ENCODE peak calls at places on chromosomes 2 and 18, in five cellular contexts. A is IMR-90, C is body of pancreas, B is A549, Q is tibial nerve. J is an unnamed sample.

GRCh38 chr2:159542101-159542500 is 74.2 kb downstream of the BAZ2B start:
- DNase-seq in A (no peak), C (no peak), B (no peak), Q (no peak), J (no peak)

GRCh38 chr2:238231251-238231793 is 8.5 kb downstream of the HES6 start:
- DNase-seq in A (peak), C (peak), B (peak), Q (peak), J (no peak)

GRCh38 chr2:99821039-99821438 is 321.4 kb downstream of the AFF3 start:
- DNase-seq in A (no peak), C (no peak), B (no peak), Q (no peak), J (no peak)

GRCh38 chr2:75491129-75491753 is 69.5 kb downstream of the EVA1A start:
- DNase-seq in A (no peak), C (no peak), B (no peak), Q (no peak), J (no peak)

GRCh38 chr2:38301969-38302702 is 74.9 kb downstream of the ATL2 start:
- DNase-seq in A (no peak), C (no peak), B (no peak), Q (no peak), J (no peak)

GRCh38 chr2:31688282-31688681 is 107.5 kb upstream of the SRD5A2 start:
- DNase-seq in A (no peak), C (no peak), B (peak), Q (no peak), J (no peak)

GRCh38 chr2:128733450-128733849 is 414.8 kb upstream of the HS6ST1 start:
- DNase-seq in A (no peak), C (no peak), B (no peak), Q (no peak), J (no peak)

GRCh38 chr2:150548527-150548926 is 61.1 kb upstream of the RND3 start:
- DNase-seq in A (peak), C (no peak), B (peak), Q (no peak), J (peak)

GRCh38 chr2:11111811-11112425 is 43.3 kb upstream of the SLC66A3 start:
- DNase-seq in A (no peak), C (no peak), B (no peak), Q (no peak), J (no peak)

GRCh38 chr2:81266106-81266505 is 961.6 kb upstream of the LRRTM1 start:
- DNase-seq in A (no peak), C (no peak), B (no peak), Q (no peak), J (no peak)

GRCh38 chr2:163665817-163666216 is 70.0 kb downstream of the FIGN start:
- DNase-seq in A (peak), C (no peak), B (peak), Q (no peak), J (no peak)

GRCh38 chr2:46297546-46298271 is 502 bp downstream of the EPAS1 start:
- DNase-seq in A (no peak), C (peak), B (peak), Q (no peak), J (peak)

DNA sequence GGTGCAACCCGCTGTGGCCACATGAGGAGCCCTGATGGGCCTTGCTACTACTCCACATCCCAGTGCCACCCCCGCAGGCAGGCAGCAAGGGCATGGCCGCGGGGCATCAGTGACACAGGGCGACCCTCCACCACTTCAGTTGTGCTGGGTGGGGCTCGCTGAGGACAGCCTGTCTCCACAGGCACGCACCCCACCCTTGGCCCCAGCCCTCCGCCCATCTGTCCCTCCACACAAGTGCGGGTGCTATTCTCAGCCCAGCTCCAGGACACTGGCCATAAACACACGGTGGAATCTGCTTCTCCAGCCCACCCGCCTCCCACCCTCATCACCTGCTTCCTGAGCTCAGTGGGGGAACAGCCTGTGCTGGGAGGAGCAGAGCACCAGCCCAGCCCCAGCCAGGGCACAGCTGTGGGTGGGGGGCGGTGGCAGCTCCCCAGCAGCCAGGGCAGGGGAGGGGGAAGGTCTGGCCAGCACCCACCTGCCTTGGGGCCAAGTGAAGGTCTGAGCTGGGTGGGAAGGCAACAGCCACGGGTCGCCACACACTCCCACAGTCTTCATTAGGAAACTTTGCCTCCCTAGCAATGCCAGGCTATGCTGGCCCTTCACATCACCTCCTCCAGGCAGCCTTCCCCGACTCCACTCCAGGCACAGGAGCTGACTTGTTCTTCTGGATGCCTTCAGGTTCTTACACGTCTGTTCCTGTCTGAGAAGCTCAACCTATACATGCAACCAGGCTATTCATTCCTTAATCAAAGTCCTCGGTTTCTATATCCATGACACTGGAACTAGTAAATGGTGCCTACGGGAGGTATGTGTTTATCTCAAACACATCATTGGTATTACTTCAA is 16.4 kb downstream of the BIN1 start:
- DNase-seq in A (no peak), C (no peak), B (no peak), Q (no peak), J (no peak)
- TF ChIP-seq POLR2A in A (no peak), C (no peak), B (no peak), Q (no peak), J (no peak)

DNA sequence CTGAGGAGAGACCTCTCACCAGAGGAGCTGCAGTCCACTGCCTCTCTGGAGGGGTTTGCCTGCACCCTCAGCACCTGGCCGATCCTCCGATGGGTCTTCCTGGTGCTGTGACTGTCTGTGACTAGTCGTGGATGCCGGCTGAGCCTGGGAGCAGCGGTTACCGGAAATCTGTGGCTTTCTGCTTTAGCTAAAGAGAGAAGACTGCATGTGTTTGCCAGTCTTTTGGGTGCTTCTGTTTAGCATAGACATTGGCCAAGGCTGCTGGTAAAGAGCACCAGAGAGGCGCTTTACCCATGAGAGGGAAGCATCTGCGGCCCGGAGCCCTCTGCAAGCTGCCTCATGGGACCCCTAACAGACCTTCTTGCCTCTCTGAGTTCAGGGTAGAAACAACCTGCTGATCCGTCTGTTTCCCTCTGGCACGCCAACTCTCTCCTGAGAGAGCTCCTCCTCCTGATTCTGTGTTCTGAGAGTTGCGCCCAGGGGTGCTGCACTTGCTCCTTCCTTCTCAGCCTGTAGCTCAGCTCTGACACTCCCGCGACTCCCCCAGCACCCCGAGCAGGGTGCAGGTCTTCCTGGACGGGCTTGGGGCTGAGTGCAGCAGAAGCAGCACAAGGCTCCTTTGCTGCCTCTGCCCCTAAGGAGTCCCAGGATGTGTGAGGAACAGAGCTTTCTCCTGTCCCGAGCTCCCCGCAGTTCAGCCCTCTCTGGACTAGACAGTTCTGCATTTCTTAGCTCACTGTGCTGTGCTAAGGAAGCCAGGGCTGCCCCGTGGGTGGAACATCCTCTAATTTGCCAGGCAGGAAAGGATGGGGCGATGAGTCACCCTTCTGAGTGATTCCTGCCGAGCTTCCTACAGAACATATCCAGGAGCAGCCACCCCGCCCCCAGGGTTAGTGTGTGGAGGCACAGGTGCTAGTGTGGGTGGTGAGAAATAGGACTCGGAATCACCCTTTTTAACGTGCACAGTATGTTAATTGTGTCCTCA is 203.2 kb downstream of the SH3RF3 start:
- DNase-seq in A (peak), C (peak), B (peak), Q (peak), J (peak)
- TF ChIP-seq POLR2A in A (peak), C (peak), B (no peak), Q (no peak), J (peak)

DNA sequence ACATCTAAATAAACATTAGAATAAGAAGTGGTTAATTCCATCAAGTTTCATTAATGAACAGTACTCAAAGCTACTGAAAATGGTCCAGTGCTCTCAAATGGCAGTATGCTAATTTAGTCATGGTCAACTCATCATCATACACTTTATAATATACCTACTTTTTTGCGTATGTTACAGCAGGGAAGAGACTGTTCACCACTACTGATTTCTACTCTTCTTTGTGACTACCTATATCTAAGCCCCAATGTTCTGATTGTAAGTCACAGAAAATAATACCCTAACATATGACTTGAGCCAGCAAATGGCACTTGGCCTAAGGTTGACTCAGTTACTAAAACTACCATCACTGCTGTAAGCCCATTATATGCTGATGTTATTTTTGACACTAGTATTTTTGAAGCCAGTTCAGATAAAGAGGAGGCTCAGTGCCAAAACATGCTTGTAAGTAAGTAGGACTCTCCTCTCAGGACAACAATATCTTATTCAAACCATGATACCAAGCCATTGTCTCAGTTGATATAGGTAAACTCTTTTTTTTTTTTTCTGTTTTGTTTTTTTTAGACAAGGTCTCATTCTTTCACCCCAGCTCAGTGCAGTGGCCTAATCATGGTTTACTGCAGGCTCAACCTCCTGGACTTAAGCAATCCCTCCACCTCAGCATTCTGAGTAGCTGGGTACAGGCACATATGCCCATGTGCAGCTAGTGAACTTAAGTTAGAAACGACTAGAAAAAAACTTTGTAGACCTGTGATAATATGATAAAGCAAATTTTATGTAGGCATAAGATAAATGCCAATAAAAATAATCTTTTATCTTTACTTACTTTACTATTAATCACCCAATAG is 266.9 kb downstream of the ZNF385B start:
- DNase-seq in A (no peak), C (no peak), B (no peak), Q (no peak), J (no peak)
- TF ChIP-seq POLR2A in A (no peak), C (no peak), B (no peak), Q (no peak), J (no peak)

GRCh38 chr2:53515435-53516332 is 251.9 kb upstream of the CHAC2 start:
- DNase-seq in A (peak), C (peak), B (peak), Q (no peak), J (no peak)

GRCh38 chr2:53520630-53520940 is 247.0 kb upstream of the CHAC2 start:
- DNase-seq in A (no peak), C (no peak), B (no peak), Q (no peak), J (no peak)

GRCh38 chr2:53513167-53513666 is 254.4 kb upstream of the CHAC2 start:
- DNase-seq in A (no peak), C (no peak), B (no peak), Q (no peak), J (no peak)

GRCh38 chr2:53519925-53520629 is 247.5 kb upstream of the CHAC2 start:
- DNase-seq in A (peak), C (no peak), B (no peak), Q (no peak), J (no peak)

DNA sequence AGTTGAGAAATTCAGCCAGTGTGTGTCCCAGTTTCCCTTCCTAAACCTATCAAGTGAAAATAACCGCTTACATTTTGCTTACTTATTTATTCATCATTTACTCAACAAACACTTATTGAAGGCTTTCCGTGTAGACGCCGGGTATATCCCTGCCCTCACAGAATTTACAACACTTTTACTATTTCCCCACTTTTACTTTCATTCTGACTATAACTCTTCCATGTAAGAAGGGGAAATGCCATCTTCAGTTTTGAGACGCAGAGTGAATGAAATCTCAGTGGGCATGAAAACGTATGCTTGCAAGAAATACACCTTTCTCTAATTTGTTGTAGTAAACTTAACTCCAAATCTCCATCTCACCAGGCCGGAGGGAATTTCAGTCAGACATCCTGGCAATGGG is 251.0 kb upstream of the CHAC2 start:
- DNase-seq in A (no peak), C (no peak), B (no peak), Q (no peak), J (no peak)
- TF ChIP-seq POLR2A in A (no peak), C (no peak), B (no peak), Q (no peak), J (no peak)

DNA sequence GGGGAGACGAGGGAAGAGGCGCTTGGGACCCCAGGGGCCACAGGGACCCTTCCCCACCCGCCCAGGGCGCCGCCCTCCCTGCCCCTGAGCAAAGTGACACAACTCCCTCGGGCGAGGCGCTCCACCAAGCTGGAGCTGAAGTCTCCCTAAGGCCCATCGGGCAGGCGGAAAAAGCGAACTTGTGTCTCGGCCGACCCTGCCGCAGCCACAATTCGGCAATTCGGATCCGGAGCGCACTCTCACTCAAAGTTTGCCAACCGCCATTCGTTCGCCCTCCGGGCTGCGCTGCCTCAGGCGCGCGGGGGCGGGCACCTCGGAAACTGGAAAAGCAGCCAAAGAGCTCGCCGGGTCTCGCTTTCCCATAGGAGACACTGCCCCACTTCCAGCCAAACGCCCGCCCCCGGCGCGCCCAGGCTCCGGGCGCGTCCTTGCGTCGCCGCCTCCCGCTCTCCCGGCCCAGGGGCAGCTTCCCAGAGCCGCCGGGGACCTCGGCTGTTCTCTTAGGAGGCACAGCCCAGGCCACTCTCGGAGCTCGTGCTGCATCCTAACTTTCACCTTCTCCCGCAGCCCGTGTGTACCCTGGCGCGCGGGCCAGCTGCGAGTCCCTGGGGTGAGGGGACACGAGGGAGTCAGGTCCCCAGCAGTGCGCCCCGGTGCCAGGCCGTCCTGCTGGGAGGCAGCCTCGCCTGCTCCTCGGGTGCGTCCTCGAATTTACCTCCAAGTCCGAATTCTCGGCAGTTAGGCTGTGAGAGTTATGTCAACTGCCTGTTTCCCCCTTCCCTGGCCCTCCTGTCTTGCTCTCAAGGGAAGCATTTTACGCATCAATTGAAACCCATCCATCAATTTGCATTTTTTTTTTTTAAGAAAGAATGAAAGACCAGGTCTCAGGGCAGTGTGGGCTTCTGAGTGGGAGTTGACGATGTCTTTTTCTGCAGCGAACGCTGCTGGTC is 1.4 kb upstream of the KCTD1 start:
- DNase-seq in A (peak), C (peak), B (peak), Q (peak), J (peak)
- TF ChIP-seq POLR2A in A (no peak), C (peak), B (peak), Q (peak), J (peak)

GRCh38 chr2:6301426-6301825 is 564.3 kb downstream of the CMPK2 start:
- DNase-seq in A (no peak), C (no peak), B (no peak), Q (no peak), J (no peak)
- TF ChIP-seq POLR2A in A (no peak), C (no peak), B (no peak), Q (no peak), J (no peak)

J was measured in H54.